ENCODE peak calls at places on chromosome 5, in ten cellular contexts. B is A549, K is upper lobe of left lung, A is heart left ventricle, H is stomach, X is HCT116, S is GM12891, Q is suprapubic skin, Y is body of pancreas, C is IMR-90. V is an unnamed sample.

GRCh38 chr5:148976569-148977321 is 86.1 kb downstream of the SH3TC2 start:
- DNase-seq in B (no peak), K (no peak), A (no peak), H (no peak), X (no peak), S (no peak), Q (no peak), Y (no peak), C (peak), V (no peak)

GRCh38 chr5:71865202-71865601 is 146.1 kb downstream of the CARTPT start:
- DNase-seq in B (no peak), K (no peak), A (no peak), H (no peak), X (no peak), S (no peak), Q (no peak), Y (no peak), C (peak), V (no peak)

GRCh38 chr5:109921735-109922395 is 232.1 kb downstream of the MAN2A1 start:
- DNase-seq in B (no peak), K (peak), A (peak), H (peak), X (no peak), S (no peak), Q (no peak), Y (no peak), C (no peak), V (peak)

GRCh38 chr5:2832394-2832793 is 80.9 kb upstream of the IRX2 start:
- DNase-seq in B (no peak), K (no peak), A (no peak), H (no peak), X (no peak), S (no peak), Q (no peak), Y (no peak), C (no peak), V (no peak)

GRCh38 chr5:168106008-168106761 is 185.3 kb upstream of the WWC1 start:
- DNase-seq in B (no peak), K (no peak), A (no peak), H (no peak), X (no peak), S (no peak), Q (no peak), Y (no peak), C (peak), V (no peak)

GRCh38 chr5:67073045-67073444 is 123.6 kb downstream of the CD180 start:
- DNase-seq in B (no peak), K (no peak), A (peak), H (no peak), X (no peak), S (no peak), Q (no peak), Y (peak), C (no peak), V (no peak)

GRCh38 chr5:132490484-132491367 is at the start of gene IRF1:
- DNase-seq in B (peak), K (peak), A (peak), H (peak), X (peak), S (peak), Q (peak), Y (peak), C (peak), V (peak)

GRCh38 chr5:1330146-1330846 is 14.6 kb downstream of the CLPTM1L start:
- DNase-seq in B (no peak), K (peak), A (no peak), H (peak), X (no peak), S (no peak), Q (peak), Y (peak), C (no peak), V (no peak)

GRCh38 chr5:81633471-81633870 is 117.4 kb downstream of the SSBP2 start:
- DNase-seq in B (no peak), K (no peak), A (no peak), H (no peak), X (no peak), S (no peak), Q (no peak), Y (no peak), C (no peak), V (no peak)

GRCh38 chr5:8826491-8826890 is 719.4 kb downstream of the SEMA5A start:
- DNase-seq in B (no peak), K (no peak), A (no peak), H (no peak), X (no peak), S (no peak), Q (no peak), Y (no peak), C (no peak), V (no peak)

GRCh38 chr5:113331201-113331551 is 103.6 kb downstream of the TSSK1B start:
- DNase-seq in B (no peak), K (no peak), A (no peak), H (no peak), X (no peak), S (no peak), Q (no peak), Y (no peak), C (peak), V (no peak)

DNA sequence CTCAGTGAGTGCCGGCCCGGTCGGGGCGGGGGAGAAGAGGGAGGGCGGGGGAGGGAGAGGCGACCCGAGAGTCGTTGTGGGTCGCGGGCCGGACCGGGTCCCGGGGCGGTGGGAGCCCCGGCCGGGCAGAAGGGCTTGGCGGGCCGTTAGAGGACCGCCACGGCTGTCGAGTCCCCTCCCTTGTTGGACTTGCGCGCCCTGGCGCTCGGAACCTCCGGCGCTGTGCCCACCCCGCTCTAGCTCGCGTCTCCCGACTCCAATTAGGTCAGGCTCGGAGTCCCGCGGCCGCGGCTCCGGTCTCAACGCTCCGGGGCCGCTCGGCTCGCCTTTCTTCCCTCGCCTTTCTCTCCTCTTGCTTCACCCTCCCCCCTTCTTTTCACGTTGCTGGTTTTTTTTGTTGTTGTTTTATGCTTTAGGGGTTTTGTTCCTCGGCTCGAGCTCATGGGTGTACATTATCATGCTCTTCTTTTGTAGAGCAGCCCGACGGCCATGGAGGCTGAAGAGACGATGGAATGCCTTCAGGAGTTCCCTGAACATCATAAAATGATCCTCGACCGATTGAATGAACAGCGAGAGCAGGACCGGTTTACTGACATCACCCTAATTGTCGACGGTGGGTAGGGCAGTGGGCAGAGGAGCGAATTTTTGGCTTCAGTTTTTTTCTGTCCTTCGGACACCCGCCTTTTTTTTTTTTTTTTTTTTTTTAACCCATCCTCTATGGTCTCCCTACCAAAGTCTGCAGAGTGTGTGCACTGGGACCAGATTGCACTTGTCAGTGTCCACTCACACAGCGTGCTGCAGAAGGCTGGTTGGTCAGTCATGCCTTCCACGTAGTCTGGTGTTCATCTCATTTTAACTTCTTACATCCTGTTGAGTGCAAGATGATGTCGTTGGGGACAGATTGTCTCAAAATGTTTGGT is 1.1 kb downstream of the ZNF131 start:
- DNase-seq in B (peak), K (no peak), A (no peak), H (no peak), X (no peak), S (no peak), Q (no peak), Y (peak), C (peak), V (peak)
- TF ChIP-seq POLR2A in B (peak), K (peak), A (peak), H (no peak), X (no peak), S (no peak), Q (peak), Y (peak), C (peak), V (peak)

GRCh38 chr5:131171276-131171815 is 602 bp downstream of the LYRM7 start:
- DNase-seq in B (no peak), K (no peak), A (no peak), H (no peak), X (no peak), S (no peak), Q (no peak), Y (no peak), C (no peak), V (peak)

GRCh38 chr5:131169810-131170539 is 769 bp upstream of the LYRM7 start:
- DNase-seq in B (no peak), K (no peak), A (no peak), H (no peak), X (no peak), S (no peak), Q (no peak), Y (no peak), C (no peak), V (no peak)

GRCh38 chr5:131164931-131165727 is at the start of gene HINT1:
- DNase-seq in B (peak), K (peak), A (peak), H (peak), X (peak), S (peak), Q (peak), Y (peak), C (peak), V (peak)

GRCh38 chr5:131167615-131168014 is 2.6 kb upstream of the HINT1 start:
- DNase-seq in B (no peak), K (no peak), A (no peak), H (no peak), X (no peak), S (no peak), Q (no peak), Y (no peak), C (no peak), V (no peak)

GRCh38 chr5:131170540-131171275 is at the start of gene LYRM7:
- DNase-seq in B (peak), K (peak), A (peak), H (peak), X (peak), S (peak), Q (peak), Y (peak), C (peak), V (peak)
- TF ChIP-seq POLR2A in B (peak), K (peak), A (peak), H (no peak), X (peak), S (peak), Q (peak), Y (peak), C (peak), V (peak)

GRCh38 chr5:153299891-153300290 is 190.6 kb upstream of the GRIA1 start:
- DNase-seq in B (no peak), K (no peak), A (no peak), H (no peak), X (no peak), S (no peak), Q (no peak), Y (no peak), C (no peak), V (no peak)
- TF ChIP-seq POLR2A in B (no peak), K (no peak), A (no peak), H (no peak), X (no peak), S (no peak), Q (no peak), Y (no peak), C (no peak), V (no peak)

GRCh38 chr5:151150484-151151262 is 6.9 kb downstream of the ANXA6 start:
- DNase-seq in B (no peak), K (peak), A (no peak), H (peak), X (no peak), S (peak), Q (no peak), Y (peak), C (peak), V (peak)
- TF ChIP-seq POLR2A in B (no peak), K (no peak), A (no peak), H (no peak), X (no peak), S (no peak), Q (no peak), Y (no peak), C (no peak), V (no peak)

DNA sequence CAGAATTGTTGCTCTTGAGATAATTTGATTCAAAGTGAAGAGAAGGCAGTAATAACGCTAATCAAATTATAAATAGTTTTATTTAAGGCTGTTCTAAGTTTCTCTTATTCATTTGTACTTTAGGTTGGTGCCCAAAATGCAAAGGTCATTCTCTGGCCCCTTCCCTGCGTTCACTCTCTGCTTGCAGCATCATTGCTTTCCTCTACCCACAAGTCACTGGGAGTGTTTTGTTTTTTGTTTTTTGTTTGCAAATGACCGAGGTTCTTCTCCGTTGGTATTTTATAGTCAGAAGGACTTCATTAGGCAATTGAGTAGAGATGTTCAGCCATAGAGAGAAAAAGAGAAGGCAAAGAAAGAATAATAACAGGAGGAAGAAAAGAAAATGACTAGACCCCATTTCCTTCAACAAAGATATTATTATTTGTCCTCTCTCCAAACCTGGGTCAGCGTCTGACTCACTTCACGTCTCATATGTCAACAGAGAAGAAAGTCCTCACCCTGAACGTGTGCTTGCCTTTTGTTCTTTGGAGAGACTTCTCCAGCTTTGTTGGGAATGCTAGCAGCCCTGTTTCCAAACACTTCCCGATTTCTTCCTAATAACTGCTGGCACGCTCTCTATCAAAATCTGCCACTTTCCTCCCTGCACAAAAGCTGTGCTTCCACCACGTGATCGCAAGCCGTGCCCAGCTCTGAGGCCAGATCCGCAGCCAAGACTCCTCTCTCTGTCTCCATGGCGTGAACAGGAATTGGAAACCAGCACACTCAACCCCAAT is 119.8 kb downstream of the EBF1 start:
- DNase-seq in B (peak), K (peak), A (peak), H (peak), X (no peak), S (no peak), Q (peak), Y (peak), C (peak), V (peak)
- TF ChIP-seq POLR2A in B (no peak), K (no peak), A (no peak), H (no peak), X (no peak), S (no peak), Q (no peak), Y (no peak), C (no peak), V (no peak)

DNA sequence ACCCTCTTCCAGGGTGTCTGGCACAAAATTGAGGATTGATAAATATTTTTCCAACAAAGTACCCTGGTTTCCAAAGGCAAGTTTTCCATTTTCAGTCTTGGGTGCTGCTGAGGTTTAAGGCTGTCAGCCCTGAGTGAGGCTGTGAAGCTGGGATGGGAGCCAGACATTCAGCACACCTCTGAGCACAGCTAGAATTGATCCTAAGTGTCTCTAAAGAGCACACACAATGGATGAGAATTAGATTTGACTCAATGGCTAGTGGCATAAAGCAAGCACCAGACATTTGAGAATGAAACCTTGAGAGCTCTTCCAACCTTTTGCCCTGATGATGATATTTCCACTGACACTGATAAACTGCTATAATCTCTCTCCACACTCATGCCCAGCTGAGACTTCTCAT is 131.5 kb downstream of the MARCHF11 start:
- DNase-seq in B (no peak), K (no peak), A (peak), H (no peak), X (no peak), S (no peak), Q (no peak), Y (no peak), C (no peak), V (no peak)
- TF ChIP-seq POLR2A in B (no peak), K (no peak), A (no peak), H (no peak), X (no peak), S (no peak), Q (no peak), Y (no peak), C (no peak), V (no peak)

DNA sequence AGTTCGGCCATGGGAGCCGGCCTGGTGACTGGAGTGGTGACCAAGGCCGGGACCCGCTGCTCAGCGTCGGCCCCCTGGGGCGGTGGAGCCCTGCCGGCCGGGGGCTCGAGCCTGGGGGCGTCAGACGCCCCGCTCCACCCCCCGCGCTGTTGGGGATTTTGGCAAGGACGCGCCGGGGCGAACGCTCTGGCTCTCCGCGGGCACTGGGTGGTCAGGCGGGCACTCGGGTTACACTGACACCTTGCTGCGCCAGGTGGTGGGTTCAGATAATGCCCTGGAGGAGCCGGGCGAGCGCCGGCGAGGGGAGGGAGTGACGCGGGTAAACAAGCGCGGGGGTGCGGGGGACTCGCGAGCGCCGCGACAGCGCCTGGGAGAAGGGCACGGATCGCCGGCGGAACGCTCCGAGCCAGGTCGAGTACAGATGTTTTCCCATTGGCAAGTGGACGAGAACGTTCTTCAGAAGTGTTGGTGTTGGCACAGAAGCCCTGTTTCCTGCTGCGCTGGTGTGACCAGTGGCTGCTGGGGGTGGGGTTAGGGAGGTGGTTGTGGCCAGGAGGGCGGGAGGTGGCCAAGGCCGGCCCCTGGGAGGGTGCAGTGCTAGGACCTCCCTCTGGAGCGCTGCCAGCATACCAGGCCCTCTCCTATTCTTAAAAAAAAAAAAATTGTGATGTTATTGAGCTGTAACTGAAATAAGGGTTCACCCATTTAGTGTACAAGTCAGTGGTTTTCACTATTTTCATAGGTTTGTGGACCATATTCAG is 773 bp downstream of the SQSTM1 start:
- DNase-seq in B (peak), K (peak), A (peak), H (peak), X (peak), S (peak), Q (peak), Y (peak), C (peak), V (peak)
- TF ChIP-seq POLR2A in B (peak), K (peak), A (peak), H (no peak), X (peak), S (peak), Q (peak), Y (peak), C (peak), V (peak)

GRCh38 chr5:56815657-56816545 is 552 bp downstream of the MAP3K1 start:
- DNase-seq in B (peak), K (peak), A (peak), H (peak), X (no peak), S (peak), Q (no peak), Y (peak), C (peak), V (peak)

GRCh38 chr5:56814963-56815656 is at the start of gene MAP3K1:
- DNase-seq in B (peak), K (peak), A (peak), H (peak), X (no peak), S (peak), Q (peak), Y (peak), C (peak), V (peak)

GRCh38 chr5:56818409-56819026 is 3.2 kb downstream of the MAP3K1 start:
- DNase-seq in B (no peak), K (no peak), A (no peak), H (no peak), X (no peak), S (no peak), Q (no peak), Y (no peak), C (peak), V (no peak)

GRCh38 chr5:56817306-56817986 is 2.1 kb downstream of the MAP3K1 start:
- DNase-seq in B (no peak), K (no peak), A (no peak), H (no peak), X (no peak), S (no peak), Q (no peak), Y (no peak), C (no peak), V (no peak)

DNA sequence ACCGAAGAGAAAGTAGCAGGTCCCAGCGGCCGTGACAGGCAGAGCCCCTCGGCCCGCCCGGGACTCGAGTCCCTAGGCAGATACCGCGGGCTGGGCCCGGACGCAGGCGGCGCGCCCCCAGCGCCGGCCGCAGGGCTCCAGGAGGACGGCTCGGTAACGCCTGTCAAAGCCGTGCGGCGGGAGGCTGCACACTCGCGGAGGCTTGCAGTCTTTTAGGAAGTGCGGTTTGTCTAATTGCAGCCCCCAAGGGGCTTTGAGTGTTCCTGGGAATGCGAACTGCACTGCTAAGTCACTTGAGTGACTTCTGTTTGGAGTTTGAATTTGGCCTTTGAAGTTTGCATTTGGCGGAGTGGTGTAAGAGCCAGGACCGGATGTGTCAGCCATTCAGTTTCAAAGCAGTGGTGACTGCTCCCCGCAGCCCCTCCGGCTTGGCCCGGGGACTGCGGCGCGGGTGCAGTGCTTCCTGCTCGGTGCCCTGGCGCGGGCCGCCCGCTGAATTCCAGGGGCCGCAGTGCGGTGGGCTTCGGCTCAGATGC is 1.3 kb downstream of the MAP3K1 start:
- DNase-seq in B (peak), K (peak), A (peak), H (peak), X (no peak), S (peak), Q (peak), Y (peak), C (peak), V (peak)
- TF ChIP-seq POLR2A in B (no peak), K (no peak), A (no peak), H (no peak), X (no peak), S (no peak), Q (no peak), Y (peak), C (no peak), V (no peak)

GRCh38 chr5:142871056-142871879 is 101.1 kb downstream of the ARHGAP26 start:
- DNase-seq in B (no peak), K (peak), A (no peak), H (peak), X (peak), S (no peak), Q (no peak), Y (peak), C (no peak), V (peak)
- TF ChIP-seq POLR2A in B (no peak), K (no peak), A (no peak), H (no peak), X (no peak), S (no peak), Q (no peak), Y (no peak), C (no peak), V (no peak)